ENCODE peak calls at places on chromosomes 13 and 19, in seven cellular contexts. G is heart left ventricle, D is prostate gland, J is H54, L is right lobe of liver, C is body of pancreas, V is A549. A is an unnamed sample.

GRCh38 chr19:46022431-46023310 is at the start of gene PGLYRP1:
- DNase-seq in J (no peak), L (peak; percentile 50), D (no peak), V (no peak), C (no peak), G (no peak), A (peak; percentile 78)

GRCh38 chr13:19658192-19658591 is 24.7 kb downstream of the MPHOSPH8 start:
- DNase-seq in L (no peak), D (no peak), J (no peak), G (no peak), V (no peak), C (no peak), A (no peak)

GRCh38 chr13:98858206-98858605 is 105.7 kb upstream of the SLC15A1 start:
- DNase-seq in L (no peak), V (no peak), J (no peak), C (no peak), D (no peak), G (no peak), A (no peak)

GRCh38 chr19:6736169-6736916 is 1.0 kb downstream of the GPR108 start:
- DNase-seq in J (peak; percentile 63), G (peak; percentile 88), C (peak; percentile 79), V (peak; percentile 80), D (peak; percentile 65), L (peak; percentile 87), A (peak; percentile 94)

GRCh38 chr19:844300-844971 is 3.6 kb downstream of the PRTN3 start:
- DNase-seq in D (no peak), G (no peak), L (no peak), J (no peak), C (no peak), V (no peak), A (no peak)

GRCh38 chr19:35042056-35042730 is 672 bp downstream of the HPN start:
- DNase-seq in D (no peak), G (no peak), C (peak; percentile 74), J (no peak), L (peak; percentile 97), V (no peak), A (no peak)

GRCh38 chr13:31452525-31452924 is 252.8 kb downstream of the B3GLCT start:
- DNase-seq in V (no peak), D (no peak), C (no peak), G (no peak), L (no peak), J (no peak), A (no peak)

GRCh38 chr19:42553292-42554045 is 25.2 kb upstream of the CEACAM1 start:
- DNase-seq in G (peak; percentile 73), V (no peak), L (no peak), D (no peak), J (peak; percentile 49), C (no peak), A (peak; percentile 72)

GRCh38 chr19:37983916-37984315 is 76.9 kb downstream of the SIPA1L3 start:
- DNase-seq in D (no peak), L (no peak), V (no peak), C (no peak), G (no peak), J (no peak), A (no peak)

DNA sequence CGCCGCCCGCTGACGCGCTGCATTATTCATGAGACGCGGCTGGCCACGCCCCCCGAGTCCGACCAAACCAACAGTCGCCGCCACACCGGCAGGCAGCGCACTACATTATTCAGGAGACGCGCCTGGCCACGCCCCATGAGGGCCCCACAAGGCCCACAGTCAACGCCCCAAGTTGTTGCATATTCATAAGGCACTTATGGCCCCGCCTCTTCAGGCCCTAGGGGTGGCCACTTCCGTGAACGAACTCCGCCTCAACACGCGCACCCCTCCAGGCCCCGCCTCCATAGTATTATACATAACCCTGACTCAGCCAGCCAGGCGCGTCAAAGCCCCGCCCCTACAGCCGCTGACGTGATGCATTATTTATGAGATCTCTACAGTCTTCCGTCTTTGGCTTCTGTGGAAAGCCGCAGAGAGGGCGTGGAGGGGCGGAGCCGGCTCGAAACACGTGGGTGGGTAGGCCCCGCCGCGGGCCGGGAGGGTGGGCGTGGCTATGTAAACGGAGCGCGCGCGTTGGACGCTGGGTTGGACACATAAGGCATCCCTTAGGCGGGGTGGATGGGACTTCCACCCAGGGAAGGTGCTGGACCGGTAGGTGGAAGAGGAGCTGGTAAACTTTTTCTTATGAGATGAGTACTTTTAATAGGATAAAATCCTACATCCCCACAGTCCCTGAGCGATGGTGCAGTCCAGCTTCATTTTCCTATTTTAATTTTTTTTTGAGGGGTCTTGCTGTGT is 423 bp upstream of the ELL start:
- DNase-seq in G (peak; percentile 100), C (peak; percentile 100), V (peak; percentile 88), D (peak; percentile 100), J (peak; percentile 87), L (peak; percentile 100), A (peak; percentile 100)
- TF ChIP-seq POLR2A in G (peak; percentile 44), C (no peak), V (peak; percentile 62), D (peak; percentile 46), J (peak; percentile 58), L (peak; percentile 48), A (no peak)

GRCh38 chr19:21610341-21610740 is 104.9 kb downstream of the ZNF429 start:
- DNase-seq in J (no peak), G (no peak), D (no peak), L (no peak), C (no peak), V (no peak), A (no peak)
- TF ChIP-seq POLR2A in J (no peak), G (no peak), D (no peak), L (no peak), C (no peak), V (no peak), A (no peak)

DNA sequence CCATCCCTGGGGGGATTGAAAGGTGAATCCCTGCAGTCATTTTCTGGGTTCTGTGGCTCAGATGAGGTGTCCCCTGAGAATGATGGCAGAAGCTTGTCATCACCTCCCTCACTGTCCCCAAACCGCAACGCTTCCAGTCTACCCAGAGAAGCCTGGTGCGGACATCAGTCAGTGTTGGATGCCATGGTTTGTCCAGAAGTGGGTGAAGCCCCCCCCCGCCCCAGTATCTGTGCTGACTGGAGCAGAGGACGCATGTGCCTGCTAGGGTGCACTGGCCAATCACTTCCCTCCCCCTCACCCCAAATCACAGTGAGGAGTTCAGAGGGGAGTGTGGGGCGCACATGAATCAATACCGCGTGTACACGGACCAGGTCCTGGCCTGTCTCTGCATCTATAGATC is 150.5 kb downstream of the TEX29 start:
- DNase-seq in G (no peak), D (no peak), L (no peak), J (no peak), C (no peak), V (no peak), A (no peak)
- TF ChIP-seq POLR2A in G (no peak), D (no peak), L (no peak), J (no peak), C (no peak), V (no peak), A (no peak)

DNA sequence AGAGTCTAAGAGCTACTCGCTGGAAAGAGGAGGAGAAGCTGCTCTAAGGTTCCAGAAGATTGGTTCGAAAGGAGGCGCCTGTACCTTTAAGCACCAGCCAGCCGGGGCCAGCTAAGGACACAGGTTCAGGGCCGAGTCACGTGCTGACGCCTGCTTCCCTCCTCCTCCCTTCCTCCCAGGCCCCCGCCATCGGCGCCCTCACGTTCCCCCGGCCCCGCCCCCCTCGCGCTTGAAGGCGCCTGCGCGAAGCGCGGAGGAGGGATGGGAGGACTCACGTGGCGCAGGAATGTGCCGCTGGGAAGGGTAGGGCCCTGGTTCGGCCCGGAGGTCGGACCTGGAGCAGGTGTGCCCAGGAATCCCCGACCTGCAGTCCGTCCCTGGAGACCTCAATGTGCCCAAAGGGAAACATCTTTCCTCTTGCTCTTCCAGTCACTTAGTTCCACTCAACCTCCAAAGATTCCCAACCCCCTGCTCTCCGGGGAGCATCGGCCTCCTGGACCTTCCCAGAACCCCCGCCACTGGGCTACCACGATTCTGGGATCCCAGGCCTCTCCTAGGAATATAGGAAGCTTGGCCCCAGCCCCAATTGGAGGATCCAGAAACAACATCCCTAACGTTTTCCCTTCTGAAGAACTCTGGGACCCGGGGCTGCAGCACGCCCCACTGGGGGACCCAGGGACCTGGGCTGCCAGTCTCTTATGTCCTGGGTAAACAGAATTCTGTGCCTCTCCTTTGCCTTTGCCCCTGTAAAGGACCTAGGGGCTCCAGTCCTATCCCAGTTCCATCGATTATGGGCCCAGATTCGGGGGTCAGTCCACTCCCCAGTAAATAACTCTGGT is 2.5 kb downstream of the DBP start:
- DNase-seq in C (peak; percentile 98), L (peak; percentile 98), J (peak; percentile 79), V (peak; percentile 91), G (peak; percentile 98), D (peak; percentile 97), A (peak; percentile 99)
- TF ChIP-seq POLR2A in C (peak; percentile 86), L (peak; percentile 56), J (no peak), V (peak; percentile 67), G (peak; percentile 39), D (peak; percentile 86), A (no peak)

GRCh38 chr13:40550130-40550529 is 116.3 kb downstream of the FOXO1 start:
- DNase-seq in L (no peak), V (no peak), J (no peak), D (no peak), C (no peak), G (no peak), A (no peak)

GRCh38 chr13:40553356-40553755 is 113.1 kb downstream of the FOXO1 start:
- DNase-seq in G (no peak), C (no peak), V (no peak), J (no peak), L (no peak), D (no peak), A (no peak)

GRCh38 chr13:40549500-40550094 is 116.8 kb downstream of the FOXO1 start:
- DNase-seq in L (no peak), J (no peak), V (no peak), G (no peak), C (no peak), D (no peak), A (no peak)

GRCh38 chr13:40547545-40548322 is 118.7 kb downstream of the FOXO1 start:
- DNase-seq in D (no peak), G (no peak), V (no peak), C (no peak), J (no peak), L (no peak), A (no peak)

GRCh38 chr13:40552895-40553294 is 113.5 kb downstream of the FOXO1 start:
- DNase-seq in G (no peak), V (no peak), D (no peak), C (no peak), L (no peak), J (no peak), A (no peak)
- TF ChIP-seq POLR2A in G (no peak), V (no peak), D (no peak), C (no peak), L (no peak), J (no peak), A (no peak)

GRCh38 chr19:16659832-16660708 is at the start of gene SMIM7:
- DNase-seq in G (peak; percentile 99), D (peak; percentile 99), J (peak; percentile 97), L (peak; percentile 99), V (peak; percentile 89), C (peak; percentile 98), A (peak; percentile 99)
- TF ChIP-seq POLR2A in G (peak; percentile 66), D (peak; percentile 72), J (peak; percentile 63), L (peak; percentile 69), V (peak; percentile 62), C (peak; percentile 94), A (no peak)

A was measured in lower leg skin.